ENCODE peak calls at places on chromosomes 3 and 15, in four cellular contexts. One of them, this sample, is unnamed.

GRCh38 chr3:37170097-37170496 is 4.3 kb downstream of the LRRFIP2 start:
- DNase-seq in transverse colon: no peak
- DNase-seq in ovary: no peak
- DNase-seq in uterus: no peak
- DNase-seq in this sample: no peak

GRCh38 chr3:157087398-157088132 is 72.4 kb downstream of the CCNL1 start:
- DNase-seq in transverse colon: no peak
- DNase-seq in ovary: no peak
- DNase-seq in uterus: no peak
- DNase-seq in this sample: no peak

GRCh38 chr3:72031581-72031980 is 246.6 kb upstream of the PROK2 start:
- DNase-seq in transverse colon: no peak
- DNase-seq in ovary: no peak
- DNase-seq in uterus: no peak
- DNase-seq in this sample: peak

GRCh38 chr3:57803647-57804081 is 47.6 kb downstream of the SLMAP start:
- DNase-seq in transverse colon: peak
- DNase-seq in ovary: no peak
- DNase-seq in uterus: peak
- DNase-seq in this sample: no peak

GRCh38 chr3:146948161-146948560 is 343.0 kb upstream of the PLSCR5 start:
- DNase-seq in transverse colon: no peak
- DNase-seq in ovary: no peak
- DNase-seq in uterus: no peak
- DNase-seq in this sample: no peak

GRCh38 chr3:126261037-126261436 is 80.7 kb upstream of the ALDH1L1 start:
- DNase-seq in transverse colon: peak
- DNase-seq in ovary: peak
- DNase-seq in uterus: peak
- DNase-seq in this sample: peak

GRCh38 chr15:50685976-50686467 is 575 bp downstream of the TRPM7 start:
- DNase-seq in transverse colon: peak
- DNase-seq in ovary: peak
- DNase-seq in uterus: peak
- DNase-seq in this sample: peak

GRCh38 chr3:145865329-145865904 is 295.6 kb downstream of the PLOD2 start:
- DNase-seq in transverse colon: no peak
- DNase-seq in ovary: no peak
- DNase-seq in uterus: no peak
- DNase-seq in this sample: no peak

GRCh38 chr15:95563634-95564033 is 766.9 kb upstream of the NR2F2 start:
- DNase-seq in transverse colon: no peak
- DNase-seq in ovary: no peak
- DNase-seq in uterus: no peak
- DNase-seq in this sample: no peak

GRCh38 chr3:148459931-148460513 is 237.7 kb upstream of the AGTR1 start:
- DNase-seq in transverse colon: no peak
- DNase-seq in ovary: no peak
- DNase-seq in uterus: no peak
- DNase-seq in this sample: no peak

GRCh38 chr3:28799084-28799483 is 450.5 kb upstream of the AZI2 start:
- DNase-seq in transverse colon: no peak
- DNase-seq in ovary: no peak
- DNase-seq in uterus: no peak
- DNase-seq in this sample: no peak

DNA sequence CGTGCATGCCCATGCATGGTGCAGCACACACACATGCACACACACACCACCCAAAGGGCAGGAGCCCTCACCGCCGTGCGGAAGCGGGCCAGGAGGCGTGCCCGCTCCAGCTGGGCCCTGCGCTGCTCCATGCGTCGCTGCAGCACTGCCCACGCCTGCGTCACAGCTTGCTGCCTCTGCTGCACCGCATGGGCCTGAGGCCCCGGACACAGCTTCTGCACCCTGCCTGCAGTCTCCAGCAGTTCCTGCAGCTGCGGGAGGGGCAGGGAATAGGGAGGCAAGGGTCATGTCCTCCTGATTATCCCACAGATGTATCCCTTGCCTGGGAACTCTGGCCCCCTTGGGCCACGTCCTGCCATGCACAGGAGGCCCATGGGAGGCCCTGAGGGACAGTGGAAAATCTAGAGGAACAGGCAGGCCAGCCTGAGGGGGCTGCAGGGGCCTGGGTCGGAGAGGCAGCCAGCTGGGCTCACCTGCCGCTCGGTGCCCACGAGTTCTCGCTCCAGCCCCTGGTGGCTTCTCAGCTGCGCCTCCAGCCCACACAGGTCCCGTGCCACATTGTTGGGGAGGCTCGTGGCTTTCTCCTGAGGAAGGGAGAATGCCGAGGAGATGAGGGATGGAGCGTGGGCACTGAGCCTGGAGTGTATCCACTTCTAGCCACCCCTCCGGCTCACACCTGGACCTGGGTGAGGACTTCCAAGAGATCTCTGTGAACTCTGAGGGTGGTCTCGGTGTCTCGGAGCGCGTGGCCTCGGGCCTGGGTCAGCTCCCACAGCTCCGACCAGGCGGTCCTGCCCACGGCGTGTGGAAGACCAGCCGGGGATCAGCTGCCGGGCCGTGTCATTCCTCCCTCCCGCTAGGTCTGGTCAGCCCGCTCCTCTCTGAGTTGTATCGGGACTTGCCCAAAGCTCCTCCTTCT is 23.8 kb downstream of the SPTBN5 start:
- DNase-seq in transverse colon: no peak
- DNase-seq in ovary: no peak
- DNase-seq in uterus: no peak
- DNase-seq in this sample: no peak
- H3K4me3 ChIP-seq in transverse colon: no peak
- H3K4me3 ChIP-seq in ovary: no peak
- H3K4me3 ChIP-seq in uterus: no peak
- H3K4me3 ChIP-seq in this sample: no peak

DNA sequence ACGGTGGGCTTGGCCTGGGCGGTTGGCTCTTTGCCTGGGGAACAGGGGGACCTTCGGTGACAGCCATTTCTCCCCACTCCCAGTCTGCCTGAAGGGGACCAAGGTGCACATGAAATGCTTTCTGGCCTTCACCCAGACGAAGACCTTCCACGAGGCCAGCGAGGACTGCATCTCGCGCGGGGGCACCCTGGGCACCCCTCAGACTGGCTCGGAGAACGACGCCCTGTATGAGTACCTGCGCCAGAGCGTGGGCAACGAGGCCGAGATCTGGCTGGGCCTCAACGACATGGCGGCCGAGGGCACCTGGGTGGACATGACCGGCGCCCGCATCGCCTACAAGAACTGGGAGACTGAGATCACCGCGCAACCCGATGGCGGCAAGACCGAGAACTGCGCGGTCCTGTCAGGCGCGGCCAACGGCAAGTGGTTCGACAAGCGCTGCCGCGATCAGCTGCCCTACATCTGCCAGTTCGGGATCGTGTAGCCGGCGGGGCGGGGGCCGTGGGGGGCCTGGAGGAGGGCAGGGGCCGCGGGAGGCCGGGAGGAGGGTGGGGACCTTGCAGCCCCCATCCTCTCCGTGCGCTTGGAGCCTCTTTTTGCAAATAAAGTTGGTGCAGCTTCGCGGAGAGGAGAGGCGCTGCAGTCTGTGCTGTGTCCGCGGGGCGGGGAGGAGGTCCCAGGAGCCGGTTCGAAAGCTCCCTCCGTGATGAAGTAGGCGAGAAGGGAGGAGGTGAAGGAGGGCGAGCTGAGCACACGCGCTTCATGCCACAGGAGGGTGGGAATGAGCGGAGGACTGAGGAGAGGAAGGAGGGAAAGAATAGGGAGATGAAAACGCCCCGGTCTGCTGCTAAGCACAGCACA is 9.6 kb downstream of the CLEC3B start:
- DNase-seq in transverse colon: no peak
- DNase-seq in ovary: peak
- DNase-seq in uterus: peak
- DNase-seq in this sample: peak
- H3K4me3 ChIP-seq in transverse colon: peak
- H3K4me3 ChIP-seq in ovary: peak
- H3K4me3 ChIP-seq in uterus: peak
- H3K4me3 ChIP-seq in this sample: peak

GRCh38 chr15:83284563-83285283 is at the start of gene BNC1:
- DNase-seq in transverse colon: no peak
- DNase-seq in ovary: no peak
- DNase-seq in uterus: no peak
- DNase-seq in this sample: peak

GRCh38 chr15:83285284-83285978 is 967 bp upstream of the BNC1 start:
- DNase-seq in transverse colon: no peak
- DNase-seq in ovary: no peak
- DNase-seq in uterus: no peak
- DNase-seq in this sample: peak

GRCh38 chr15:83283813-83284562 is 476 bp downstream of the BNC1 start:
- DNase-seq in transverse colon: no peak
- DNase-seq in ovary: no peak
- DNase-seq in uterus: no peak
- DNase-seq in this sample: peak

GRCh38 chr15:83282141-83282540 is 2.3 kb downstream of the BNC1 start:
- DNase-seq in transverse colon: no peak
- DNase-seq in ovary: no peak
- DNase-seq in uterus: no peak
- DNase-seq in this sample: no peak

DNA sequence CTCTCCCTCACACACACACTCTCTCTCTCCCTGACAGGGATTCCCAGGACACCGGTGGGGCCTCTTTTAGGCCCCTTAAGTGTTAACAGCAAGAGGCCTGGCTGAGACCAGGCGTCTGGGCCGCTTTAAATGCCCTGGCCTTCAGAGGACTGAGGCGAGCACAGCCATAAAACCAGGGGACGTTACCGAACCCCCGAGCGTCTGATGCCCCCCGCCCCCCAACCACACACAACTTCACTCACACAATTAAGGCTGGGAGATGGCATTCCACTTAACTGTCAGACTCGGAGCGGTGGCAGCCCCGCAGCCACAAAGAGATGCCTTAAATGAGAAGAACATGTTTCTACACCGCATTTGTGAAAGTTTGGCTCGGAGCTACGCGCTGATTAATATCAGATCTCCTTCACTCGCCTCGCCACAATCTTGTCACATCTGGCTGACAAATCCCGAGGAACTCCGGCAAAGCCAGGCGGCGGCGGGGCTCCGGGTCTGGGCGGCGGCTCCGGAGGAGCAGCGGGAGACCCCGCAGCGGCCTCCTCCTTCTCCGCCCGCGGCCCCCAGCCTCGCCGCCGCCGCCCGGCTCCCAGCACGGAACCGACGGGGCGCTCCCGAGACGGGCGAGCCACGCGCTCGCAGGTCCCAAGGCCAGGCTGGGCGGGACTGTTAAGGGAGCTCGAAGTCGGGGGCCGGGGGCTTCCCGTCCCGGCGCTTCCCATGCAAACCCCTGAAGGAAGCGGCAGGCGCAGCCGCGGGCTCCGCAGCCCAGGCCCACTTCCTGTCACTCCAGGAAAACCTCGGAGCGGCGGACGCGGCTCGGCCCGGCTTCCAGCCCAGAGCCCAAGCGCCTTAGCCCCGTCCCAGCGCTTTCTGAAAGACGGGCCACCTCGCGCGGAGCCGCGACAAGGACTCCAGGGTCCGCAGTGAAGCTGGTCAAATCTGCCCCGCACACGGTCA is 1.3 kb downstream of the BNC1 start:
- DNase-seq in transverse colon: no peak
- DNase-seq in ovary: peak
- DNase-seq in uterus: no peak
- DNase-seq in this sample: peak
- H3K4me3 ChIP-seq in transverse colon: peak
- H3K4me3 ChIP-seq in ovary: no peak
- H3K4me3 ChIP-seq in uterus: no peak
- H3K4me3 ChIP-seq in this sample: peak

GRCh38 chr3:193980905-193981304 is 155.0 kb upstream of the HES1 start:
- DNase-seq in transverse colon: no peak
- DNase-seq in ovary: no peak
- DNase-seq in uterus: no peak
- DNase-seq in this sample: no peak

GRCh38 chr3:193977622-193978021 is 158.3 kb upstream of the HES1 start:
- DNase-seq in transverse colon: no peak
- DNase-seq in ovary: no peak
- DNase-seq in uterus: no peak
- DNase-seq in this sample: no peak

GRCh38 chr3:193980326-193980725 is 155.6 kb upstream of the HES1 start:
- DNase-seq in transverse colon: no peak
- DNase-seq in ovary: no peak
- DNase-seq in uterus: no peak
- DNase-seq in this sample: no peak

GRCh38 chr3:193978446-193978845 is 157.5 kb upstream of the HES1 start:
- DNase-seq in transverse colon: no peak
- DNase-seq in ovary: no peak
- DNase-seq in uterus: no peak
- DNase-seq in this sample: no peak

GRCh38 chr3:193978030-193978429 is 157.9 kb upstream of the HES1 start:
- DNase-seq in transverse colon: no peak
- DNase-seq in ovary: no peak
- DNase-seq in uterus: no peak
- DNase-seq in this sample: no peak
- H3K4me3 ChIP-seq in transverse colon: no peak
- H3K4me3 ChIP-seq in ovary: no peak
- H3K4me3 ChIP-seq in uterus: no peak
- H3K4me3 ChIP-seq in this sample: no peak

GRCh38 chr3:8499181-8499611 is 2.4 kb upstream of the LMCD1 start:
- DNase-seq in transverse colon: no peak
- DNase-seq in ovary: no peak
- DNase-seq in uterus: no peak
- DNase-seq in this sample: no peak

GRCh38 chr3:8500966-8501365 is 657 bp upstream of the LMCD1 start:
- DNase-seq in transverse colon: no peak
- DNase-seq in ovary: no peak
- DNase-seq in uterus: no peak
- DNase-seq in this sample: no peak

GRCh38 chr3:8503461-8503860 is 1.8 kb downstream of the LMCD1 start:
- DNase-seq in transverse colon: no peak
- DNase-seq in ovary: no peak
- DNase-seq in uterus: no peak
- DNase-seq in this sample: no peak

GRCh38 chr3:8500208-8500961 is 1.2 kb upstream of the LMCD1 start:
- DNase-seq in transverse colon: no peak
- DNase-seq in ovary: no peak
- DNase-seq in uterus: no peak
- DNase-seq in this sample: no peak

GRCh38 chr3:8501388-8502131 is at the start of gene LMCD1:
- DNase-seq in transverse colon: peak
- DNase-seq in ovary: peak
- DNase-seq in uterus: peak
- DNase-seq in this sample: peak
- H3K4me3 ChIP-seq in transverse colon: peak
- H3K4me3 ChIP-seq in ovary: peak
- H3K4me3 ChIP-seq in uterus: peak
- H3K4me3 ChIP-seq in this sample: peak

GRCh38 chr3:23002846-23003800 is 200.0 kb upstream of the UBE2E2 start:
- DNase-seq in transverse colon: no peak
- DNase-seq in ovary: no peak
- DNase-seq in uterus: no peak
- DNase-seq in this sample: peak
- H3K4me3 ChIP-seq in transverse colon: no peak
- H3K4me3 ChIP-seq in ovary: no peak
- H3K4me3 ChIP-seq in uterus: no peak
- H3K4me3 ChIP-seq in this sample: no peak

This sample was measured in right cardiac atrium.